ENCODE peak calls at places on chromosome 2, in five cellular contexts. One of them, this sample, is unnamed.

GRCh38 chr2:75007819-75008218 is 49.4 kb downstream of the POLE4 start:
- DNase-seq in Panc1: no peak
- DNase-seq in cardiac muscle cell: no peak
- DNase-seq in choroid plexus epithelial cell: no peak
- DNase-seq in vagina: peak
- DNase-seq in this sample: no peak

GRCh38 chr2:218281449-218281848 is 10.9 kb downstream of the TMBIM1 start:
- DNase-seq in Panc1: no peak
- DNase-seq in cardiac muscle cell: no peak
- DNase-seq in choroid plexus epithelial cell: no peak
- DNase-seq in vagina: no peak
- DNase-seq in this sample: no peak

GRCh38 chr2:1318366-1319009 is 94.8 kb upstream of the TPO start:
- DNase-seq in Panc1: no peak
- DNase-seq in cardiac muscle cell: no peak
- DNase-seq in choroid plexus epithelial cell: peak
- DNase-seq in vagina: no peak
- DNase-seq in this sample: no peak

GRCh38 chr2:187982668-187983067 is 309.0 kb upstream of the GULP1 start:
- DNase-seq in Panc1: no peak
- DNase-seq in cardiac muscle cell: no peak
- DNase-seq in choroid plexus epithelial cell: peak
- DNase-seq in vagina: no peak
- DNase-seq in this sample: peak

GRCh38 chr2:39133215-39133851 is 12.5 kb upstream of the SOS1 start:
- DNase-seq in Panc1: no peak
- DNase-seq in cardiac muscle cell: no peak
- DNase-seq in choroid plexus epithelial cell: no peak
- DNase-seq in vagina: no peak
- DNase-seq in this sample: no peak

GRCh38 chr2:36326286-36326685 is 29.3 kb upstream of the CRIM1 start:
- DNase-seq in Panc1: no peak
- DNase-seq in cardiac muscle cell: no peak
- DNase-seq in choroid plexus epithelial cell: no peak
- DNase-seq in vagina: no peak
- DNase-seq in this sample: no peak

GRCh38 chr2:212592695-212593094 is 54.1 kb upstream of the ERBB4 start:
- DNase-seq in Panc1: no peak
- DNase-seq in cardiac muscle cell: no peak
- DNase-seq in choroid plexus epithelial cell: no peak
- DNase-seq in vagina: no peak
- DNase-seq in this sample: no peak

GRCh38 chr2:24930768-24931167 is 10.7 kb upstream of the ADCY3 start:
- DNase-seq in Panc1: no peak
- DNase-seq in cardiac muscle cell: peak
- DNase-seq in choroid plexus epithelial cell: peak
- DNase-seq in vagina: no peak
- DNase-seq in this sample: peak

GRCh38 chr2:54773838-54774237 is 50.4 kb downstream of the EML6 start:
- DNase-seq in Panc1: no peak
- DNase-seq in cardiac muscle cell: no peak
- DNase-seq in choroid plexus epithelial cell: peak
- DNase-seq in vagina: no peak
- DNase-seq in this sample: no peak

GRCh38 chr2:207474871-207475485 is 54.8 kb upstream of the CREB1 start:
- DNase-seq in Panc1: no peak
- DNase-seq in cardiac muscle cell: peak
- DNase-seq in choroid plexus epithelial cell: peak
- DNase-seq in vagina: no peak
- DNase-seq in this sample: no peak

GRCh38 chr2:286774-287392 is 1.0 kb downstream of the ALKAL2 start:
- DNase-seq in Panc1: no peak
- DNase-seq in cardiac muscle cell: no peak
- DNase-seq in choroid plexus epithelial cell: peak
- DNase-seq in vagina: peak
- DNase-seq in this sample: no peak

GRCh38 chr2:10535703-10536102 is 87.6 kb upstream of the ODC1 start:
- DNase-seq in Panc1: no peak
- DNase-seq in cardiac muscle cell: no peak
- DNase-seq in choroid plexus epithelial cell: no peak
- DNase-seq in vagina: no peak
- DNase-seq in this sample: no peak

GRCh38 chr2:91839904-91840868 is 3031.0 kb upstream of the TEKT4 start:
- DNase-seq in Panc1: no peak
- DNase-seq in cardiac muscle cell: no peak
- DNase-seq in choroid plexus epithelial cell: no peak
- DNase-seq in vagina: no peak
- DNase-seq in this sample: no peak

DNA sequence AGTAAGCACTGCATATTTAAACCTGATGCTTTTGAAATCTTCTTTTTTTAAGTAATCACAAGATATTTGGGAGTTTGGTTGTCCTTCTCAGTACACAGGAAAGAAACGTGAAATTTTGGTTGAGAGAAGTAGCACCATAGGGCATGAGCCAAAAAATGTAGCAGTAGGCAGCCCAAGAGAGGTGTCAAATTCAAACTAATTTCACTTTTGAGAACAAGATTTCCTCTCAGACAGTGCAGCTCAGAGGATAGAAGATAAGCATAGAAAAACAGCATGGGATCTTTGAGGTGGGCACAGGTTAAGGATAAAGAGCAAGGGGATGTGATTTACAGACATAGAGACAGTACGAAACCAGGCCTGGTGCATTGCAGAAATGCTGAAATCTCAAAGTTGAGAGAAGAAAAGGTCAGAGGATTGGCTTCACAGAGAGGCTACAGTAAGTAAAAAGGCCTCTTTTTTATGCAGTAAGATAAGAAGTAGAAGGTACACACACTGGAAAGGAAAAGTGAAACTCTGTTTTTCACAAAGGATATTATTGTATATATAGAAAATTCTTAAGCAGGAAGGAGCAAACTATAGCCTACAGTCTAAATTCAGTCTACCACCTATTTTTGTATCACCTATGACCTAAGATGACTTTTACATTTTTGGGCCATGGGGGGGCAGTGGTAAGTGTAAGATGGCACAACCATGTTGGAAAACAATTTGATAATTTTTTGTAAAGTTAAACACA is 89.8 kb downstream of the PKP4 start:
- DNase-seq in Panc1: no peak
- DNase-seq in cardiac muscle cell: no peak
- DNase-seq in choroid plexus epithelial cell: peak
- DNase-seq in vagina: no peak
- DNase-seq in this sample: no peak
- TF ChIP-seq CTCF in Panc1: no peak
- TF ChIP-seq CTCF in cardiac muscle cell: no peak
- TF ChIP-seq CTCF in choroid plexus epithelial cell: no peak
- TF ChIP-seq CTCF in vagina: no peak
- TF ChIP-seq CTCF in this sample: no peak

GRCh38 chr2:239700946-239701345 is 300.1 kb upstream of the HDAC4 start:
- DNase-seq in Panc1: no peak
- DNase-seq in cardiac muscle cell: no peak
- DNase-seq in choroid plexus epithelial cell: no peak
- DNase-seq in vagina: peak
- DNase-seq in this sample: no peak

GRCh38 chr2:239703834-239704233 is 303.0 kb upstream of the HDAC4 start:
- DNase-seq in Panc1: no peak
- DNase-seq in cardiac muscle cell: no peak
- DNase-seq in choroid plexus epithelial cell: no peak
- DNase-seq in vagina: no peak
- DNase-seq in this sample: no peak

GRCh38 chr2:239710953-239711861 is 310.4 kb upstream of the HDAC4 start:
- DNase-seq in Panc1: no peak
- DNase-seq in cardiac muscle cell: no peak
- DNase-seq in choroid plexus epithelial cell: no peak
- DNase-seq in vagina: no peak
- DNase-seq in this sample: no peak

GRCh38 chr2:239704737-239705136 is 303.9 kb upstream of the HDAC4 start:
- DNase-seq in Panc1: no peak
- DNase-seq in cardiac muscle cell: no peak
- DNase-seq in choroid plexus epithelial cell: no peak
- DNase-seq in vagina: peak
- DNase-seq in this sample: no peak

DNA sequence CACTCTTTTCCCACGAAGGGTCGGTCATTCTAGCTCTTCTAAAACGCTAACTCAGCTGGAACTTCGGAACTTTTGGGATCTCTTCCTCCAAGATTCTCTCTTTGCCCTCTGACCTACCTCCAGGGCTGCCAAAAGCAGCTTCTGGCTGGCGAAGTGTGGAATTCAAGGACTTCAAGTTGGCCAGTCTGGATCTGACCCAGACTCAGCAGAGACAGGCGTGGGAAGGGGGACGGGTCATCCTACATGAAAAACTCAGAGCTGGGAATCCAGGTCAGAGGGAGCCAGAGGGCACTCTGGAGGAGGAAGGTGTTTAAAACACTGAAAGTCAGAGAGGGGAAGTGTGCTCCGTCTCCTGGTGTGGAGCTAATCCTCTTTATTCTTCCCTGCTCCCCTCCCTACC is 305.6 kb upstream of the HDAC4 start:
- DNase-seq in Panc1: no peak
- DNase-seq in cardiac muscle cell: no peak
- DNase-seq in choroid plexus epithelial cell: no peak
- DNase-seq in vagina: peak
- DNase-seq in this sample: no peak
- H3K4me3 ChIP-seq in Panc1: no peak
- H3K4me3 ChIP-seq in cardiac muscle cell: no peak
- H3K4me3 ChIP-seq in choroid plexus epithelial cell: no peak
- H3K4me3 ChIP-seq in vagina: no peak
- H3K4me3 ChIP-seq in this sample: no peak

DNA sequence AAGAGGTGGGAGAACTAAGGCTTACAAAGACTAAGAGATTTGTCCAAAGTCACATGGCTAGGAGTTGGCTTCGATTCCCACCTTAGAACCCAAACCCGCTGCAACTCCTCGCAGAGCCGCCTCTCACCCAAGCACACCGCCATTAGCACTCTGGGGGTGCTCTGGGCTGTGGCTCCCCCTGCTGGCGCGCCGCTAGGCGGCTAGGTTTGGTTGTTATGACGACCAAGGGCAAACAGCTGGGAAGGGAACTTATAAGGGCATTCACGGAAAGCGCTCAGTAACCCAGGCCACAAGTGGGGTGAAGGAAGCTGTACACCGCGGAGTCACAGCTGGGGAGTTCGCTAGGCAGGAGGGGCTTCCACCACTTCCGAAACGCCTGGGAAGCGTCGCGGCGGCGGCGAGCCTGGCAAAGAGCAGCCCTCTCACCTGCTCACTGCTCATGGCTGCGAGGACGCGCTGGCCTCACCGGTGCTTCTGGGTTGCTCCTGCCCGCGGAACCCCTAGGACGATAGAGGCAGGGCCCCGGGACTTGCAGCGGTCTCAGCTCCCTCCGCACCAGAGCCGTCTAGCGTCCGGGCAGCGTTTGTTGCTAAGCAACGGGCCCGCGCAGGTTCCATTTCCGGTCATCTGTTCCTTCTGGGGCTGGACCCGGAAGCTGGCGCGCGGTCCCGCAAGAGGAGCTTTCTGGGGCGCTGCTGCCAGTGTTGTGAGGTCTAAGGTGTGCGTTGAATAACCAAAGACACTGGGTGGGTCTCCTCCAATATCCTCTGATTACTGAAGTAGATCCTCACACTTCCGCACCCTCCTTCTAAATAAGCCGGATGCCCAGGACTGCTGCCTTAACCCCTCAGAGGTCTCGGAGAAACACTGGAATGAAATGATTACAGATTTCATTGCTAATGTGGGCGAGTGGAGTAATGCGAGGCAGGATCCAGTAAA is at the start of gene DNAH7:
- DNase-seq in Panc1: peak
- DNase-seq in cardiac muscle cell: peak
- DNase-seq in choroid plexus epithelial cell: peak
- DNase-seq in vagina: peak
- DNase-seq in this sample: peak
- TF ChIP-seq CTCF in Panc1: peak
- TF ChIP-seq CTCF in cardiac muscle cell: peak
- TF ChIP-seq CTCF in choroid plexus epithelial cell: peak
- TF ChIP-seq CTCF in vagina: no peak
- TF ChIP-seq CTCF in this sample: peak

DNA sequence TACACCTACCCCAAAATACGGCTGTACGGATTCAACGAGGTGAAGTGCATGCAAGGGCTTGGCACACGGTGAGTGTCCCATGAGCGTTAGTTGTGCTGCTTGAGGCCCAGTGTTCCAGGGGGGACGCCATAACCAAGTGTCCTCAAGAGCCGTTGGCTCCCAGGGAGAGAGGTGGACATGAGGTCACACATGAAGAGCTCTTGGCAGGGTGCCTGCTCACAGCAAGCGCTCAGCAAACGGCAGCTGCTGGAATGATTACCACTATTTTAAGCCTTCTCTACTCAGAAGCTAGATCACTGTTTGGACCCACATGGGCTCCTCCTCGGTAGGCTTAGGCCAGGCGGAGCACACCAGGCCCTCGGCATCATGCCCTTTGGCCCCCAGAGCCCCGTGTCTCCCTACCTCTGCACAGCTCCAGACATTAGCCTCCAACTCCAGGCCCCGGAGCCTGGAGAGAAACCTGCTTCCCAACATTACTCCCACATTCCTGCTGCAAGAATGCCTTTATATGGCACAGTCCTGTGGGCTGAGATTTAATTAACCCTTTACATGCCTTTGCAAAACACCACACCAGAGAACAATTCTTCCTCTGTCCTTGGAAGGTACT is 68.4 kb upstream of the PPP1CB start:
- DNase-seq in Panc1: no peak
- DNase-seq in cardiac muscle cell: peak
- DNase-seq in choroid plexus epithelial cell: peak
- DNase-seq in vagina: no peak
- DNase-seq in this sample: no peak
- H3K4me3 ChIP-seq in Panc1: no peak
- H3K4me3 ChIP-seq in cardiac muscle cell: no peak
- H3K4me3 ChIP-seq in choroid plexus epithelial cell: no peak
- H3K4me3 ChIP-seq in vagina: no peak
- H3K4me3 ChIP-seq in this sample: no peak

GRCh38 chr2:182240862-182241371 is 185.9 kb downstream of the PDE1A start:
- DNase-seq in Panc1: no peak
- DNase-seq in cardiac muscle cell: peak
- DNase-seq in choroid plexus epithelial cell: peak
- DNase-seq in vagina: no peak
- DNase-seq in this sample: peak
- TF ChIP-seq CTCF in Panc1: peak
- TF ChIP-seq CTCF in cardiac muscle cell: peak
- TF ChIP-seq CTCF in choroid plexus epithelial cell: peak
- TF ChIP-seq CTCF in vagina: no peak
- TF ChIP-seq CTCF in this sample: peak

GRCh38 chr2:157305713-157306110 is 19.9 kb downstream of the ERMN start:
- DNase-seq in Panc1: no peak
- DNase-seq in cardiac muscle cell: no peak
- DNase-seq in choroid plexus epithelial cell: no peak
- DNase-seq in vagina: no peak
- DNase-seq in this sample: no peak

GRCh38 chr2:157303612-157304011 is 22.0 kb downstream of the ERMN start:
- DNase-seq in Panc1: no peak
- DNase-seq in cardiac muscle cell: no peak
- DNase-seq in choroid plexus epithelial cell: no peak
- DNase-seq in vagina: no peak
- DNase-seq in this sample: no peak

GRCh38 chr2:157304811-157305712 is 20.6 kb downstream of the ERMN start:
- DNase-seq in Panc1: no peak
- DNase-seq in cardiac muscle cell: no peak
- DNase-seq in choroid plexus epithelial cell: peak
- DNase-seq in vagina: no peak
- DNase-seq in this sample: no peak

GRCh38 chr2:157302492-157303099 is 23.0 kb downstream of the ERMN start:
- DNase-seq in Panc1: no peak
- DNase-seq in cardiac muscle cell: peak
- DNase-seq in choroid plexus epithelial cell: peak
- DNase-seq in vagina: no peak
- DNase-seq in this sample: no peak

GRCh38 chr2:157307021-157307420 is 18.6 kb downstream of the ERMN start:
- DNase-seq in Panc1: no peak
- DNase-seq in cardiac muscle cell: no peak
- DNase-seq in choroid plexus epithelial cell: no peak
- DNase-seq in vagina: no peak
- DNase-seq in this sample: no peak
- H3K4me3 ChIP-seq in Panc1: no peak
- H3K4me3 ChIP-seq in cardiac muscle cell: no peak
- H3K4me3 ChIP-seq in choroid plexus epithelial cell: no peak
- H3K4me3 ChIP-seq in vagina: no peak
- H3K4me3 ChIP-seq in this sample: no peak